ENCODE peak calls at places on chromosomes 12 and 14, in ten cellular contexts. M, L, B, C, K, G, Z, S, E and U are unnamed samples.

GRCh38 chr12:98653866-98654493 is 8.9 kb downstream of the APAF1 start:
- DNase-seq in M (peak), L (no peak), B (peak), C (no peak), K (no peak), G (no peak), Z (no peak), S (no peak), E (peak), U (no peak)

GRCh38 chr12:118189761-118190181 is 53.8 kb downstream of the PEBP1 start:
- DNase-seq in M (peak), L (no peak), B (no peak), C (peak), K (no peak), G (peak), Z (no peak), S (no peak), E (no peak), U (peak)

GRCh38 chr12:15754233-15754632 is 35.0 kb downstream of the EPS8 start:
- DNase-seq in M (peak), L (no peak), B (no peak), C (no peak), K (no peak), G (no peak), Z (no peak), S (no peak), E (no peak), U (no peak)

GRCh38 chr14:78758333-78758732 is 588.2 kb downstream of the NRXN3 start:
- DNase-seq in M (peak), L (no peak), B (no peak), C (no peak), K (no peak), G (no peak), Z (no peak), S (no peak), E (peak), U (no peak)

GRCh38 chr12:52650520-52651081 is 1.4 kb downstream of the KRT2 start:
- DNase-seq in M (peak), L (no peak), B (no peak), C (no peak), K (no peak), G (no peak), Z (peak), S (no peak), E (no peak), U (no peak)

GRCh38 chr12:96354326-96354725 is 45.9 kb downstream of the CDK17 start:
- DNase-seq in M (no peak), L (no peak), B (no peak), C (no peak), K (no peak), G (no peak), Z (no peak), S (no peak), E (no peak), U (no peak)

GRCh38 chr12:123097521-123098084 is 53.3 kb downstream of the PITPNM2 start:
- DNase-seq in M (peak), L (no peak), B (no peak), C (peak), K (peak), G (no peak), Z (no peak), S (no peak), E (no peak), U (peak)

GRCh38 chr12:122839907-122840554 is 4.8 kb downstream of the HIP1R start:
- DNase-seq in M (no peak), L (no peak), B (no peak), C (peak), K (no peak), G (no peak), Z (peak), S (no peak), E (no peak), U (no peak)

GRCh38 chr12:123914726-123915345 is 57.8 kb downstream of the CCDC92 start:
- DNase-seq in M (no peak), L (no peak), B (no peak), C (no peak), K (no peak), G (no peak), Z (no peak), S (no peak), E (no peak), U (no peak)

GRCh38 chr14:75540479-75540851 is 18.2 kb downstream of the BATF start:
- DNase-seq in M (no peak), L (no peak), B (no peak), C (no peak), K (no peak), G (no peak), Z (no peak), S (no peak), E (no peak), U (no peak)

GRCh38 chr12:132484183-132484890 is 5.6 kb upstream of the FBRSL1 start:
- DNase-seq in M (no peak), L (no peak), B (no peak), C (no peak), K (peak), G (no peak), Z (no peak), S (no peak), E (no peak), U (no peak)

GRCh38 chr12:49037947-49038237 is 19.3 kb upstream of the PRKAG1 start:
- DNase-seq in M (no peak), L (no peak), B (no peak), C (no peak), K (no peak), G (no peak), Z (no peak), S (no peak), E (no peak), U (no peak)

GRCh38 chr12:109720856-109721189 is 7.2 kb downstream of the FAM222A start:
- DNase-seq in M (no peak), L (no peak), B (no peak), C (no peak), K (no peak), G (no peak), Z (no peak), S (no peak), E (no peak), U (no peak)

GRCh38 chr12:26246483-26247164 is 51.3 kb downstream of the SSPN start:
- DNase-seq in M (no peak), L (no peak), B (no peak), C (no peak), K (no peak), G (no peak), Z (no peak), S (no peak), E (no peak), U (no peak)

GRCh38 chr14:100815478-100816285 is 10.2 kb upstream of the MEG3 start:
- DNase-seq in M (peak), L (no peak), B (no peak), C (no peak), K (no peak), G (no peak), Z (no peak), S (no peak), E (peak), U (no peak)

GRCh38 chr12:45192041-45192695 is 23.7 kb upstream of the ANO6 start:
- DNase-seq in M (peak), L (no peak), B (no peak), C (no peak), K (no peak), G (no peak), Z (no peak), S (no peak), E (peak), U (no peak)

GRCh38 chr14:75281691-75282000 is 3.0 kb downstream of the FOS start:
- DNase-seq in M (no peak), L (no peak), B (no peak), C (no peak), K (no peak), G (no peak), Z (no peak), S (no peak), E (no peak), U (no peak)

GRCh38 chr14:55328317-55328716 is 57.1 kb downstream of the FBXO34 start:
- DNase-seq in M (no peak), L (no peak), B (no peak), C (no peak), K (no peak), G (no peak), Z (no peak), S (no peak), E (no peak), U (no peak)

GRCh38 chr12:991350-992278 is 591 bp downstream of the ERC1 start:
- DNase-seq in M (no peak), L (no peak), B (no peak), C (no peak), K (no peak), G (peak), Z (peak), S (no peak), E (no peak), U (peak)

GRCh38 chr14:83556746-83557460 is 1973.0 kb upstream of the FLRT2 start:
- DNase-seq in M (peak), L (no peak), B (no peak), C (no peak), K (no peak), G (no peak), Z (no peak), S (no peak), E (peak), U (no peak)

GRCh38 chr12:80936353-80936641 is 1.4 kb downstream of the LIN7A start:
- DNase-seq in M (no peak), L (no peak), B (no peak), C (peak), K (no peak), G (no peak), Z (no peak), S (no peak), E (no peak), U (peak)

GRCh38 chr12:271165-271564 is 8.5 kb upstream of the SLC6A13 start:
- DNase-seq in M (no peak), L (no peak), B (no peak), C (no peak), K (no peak), G (no peak), Z (no peak), S (no peak), E (peak), U (no peak)

GRCh38 chr12:109796057-109796456 is 37.1 kb downstream of the TRPV4 start:
- DNase-seq in M (no peak), L (no peak), B (no peak), C (no peak), K (no peak), G (no peak), Z (no peak), S (no peak), E (no peak), U (no peak)

GRCh38 chr14:52025952-52026510 is 36.7 kb downstream of the RTRAF start:
- DNase-seq in M (peak), L (no peak), B (no peak), C (no peak), K (no peak), G (no peak), Z (no peak), S (no peak), E (no peak), U (no peak)

GRCh38 chr12:105588126-105588525 is 257.6 kb downstream of the C12orf75 start:
- DNase-seq in M (no peak), L (no peak), B (no peak), C (no peak), K (no peak), G (no peak), Z (no peak), S (no peak), E (no peak), U (no peak)

GRCh38 chr12:96044017-96044985 is 8.9 kb upstream of the LTA4H start:
- DNase-seq in M (peak), L (no peak), B (no peak), C (no peak), K (no peak), G (no peak), Z (no peak), S (no peak), E (no peak), U (no peak)

GRCh38 chr14:65361920-65362319 is 50.6 kb upstream of the FUT8 start:
- DNase-seq in M (peak), L (no peak), B (no peak), C (peak), K (peak), G (no peak), Z (no peak), S (no peak), E (peak), U (no peak)

GRCh38 chr12:114668151-114668891 is 15.7 kb downstream of the TBX3 start:
- DNase-seq in M (peak), L (no peak), B (peak), C (peak), K (peak), G (no peak), Z (peak), S (peak), E (no peak), U (peak)

GRCh38 chr12:114396153-114396868 is 9.6 kb downstream of the TBX5 start:
- DNase-seq in M (no peak), L (no peak), B (no peak), C (no peak), K (no peak), G (no peak), Z (no peak), S (no peak), E (no peak), U (no peak)

DNA sequence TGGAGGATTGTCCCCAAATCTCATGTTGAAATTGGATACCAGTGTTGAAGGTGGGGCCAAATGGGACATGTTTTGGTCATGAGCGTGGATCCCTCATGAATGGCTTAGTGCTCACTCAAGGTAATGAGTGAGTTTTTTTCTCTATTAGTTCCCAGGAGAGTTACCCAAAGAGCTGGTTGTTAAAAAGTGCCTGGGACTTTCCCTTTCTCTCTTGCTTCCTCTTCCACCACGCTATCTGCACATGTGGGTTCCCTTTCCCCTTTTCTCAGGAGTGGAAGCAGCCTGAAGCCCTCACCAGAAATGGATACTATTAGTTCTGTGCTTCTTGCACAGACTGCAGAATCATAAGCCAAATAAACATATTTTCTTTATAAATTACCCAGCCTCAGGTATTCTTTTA is 465.4 kb downstream of the FSCB start:
- DNase-seq in M (no peak), L (no peak), B (peak), C (no peak), K (no peak), G (no peak), Z (no peak), S (no peak), E (no peak), U (no peak)
- H3K4me3 ChIP-seq in M (no peak), L (no peak), B (no peak), C (no peak), K (no peak), G (no peak), Z (no peak), S (no peak), E (no peak), U (no peak)

DNA sequence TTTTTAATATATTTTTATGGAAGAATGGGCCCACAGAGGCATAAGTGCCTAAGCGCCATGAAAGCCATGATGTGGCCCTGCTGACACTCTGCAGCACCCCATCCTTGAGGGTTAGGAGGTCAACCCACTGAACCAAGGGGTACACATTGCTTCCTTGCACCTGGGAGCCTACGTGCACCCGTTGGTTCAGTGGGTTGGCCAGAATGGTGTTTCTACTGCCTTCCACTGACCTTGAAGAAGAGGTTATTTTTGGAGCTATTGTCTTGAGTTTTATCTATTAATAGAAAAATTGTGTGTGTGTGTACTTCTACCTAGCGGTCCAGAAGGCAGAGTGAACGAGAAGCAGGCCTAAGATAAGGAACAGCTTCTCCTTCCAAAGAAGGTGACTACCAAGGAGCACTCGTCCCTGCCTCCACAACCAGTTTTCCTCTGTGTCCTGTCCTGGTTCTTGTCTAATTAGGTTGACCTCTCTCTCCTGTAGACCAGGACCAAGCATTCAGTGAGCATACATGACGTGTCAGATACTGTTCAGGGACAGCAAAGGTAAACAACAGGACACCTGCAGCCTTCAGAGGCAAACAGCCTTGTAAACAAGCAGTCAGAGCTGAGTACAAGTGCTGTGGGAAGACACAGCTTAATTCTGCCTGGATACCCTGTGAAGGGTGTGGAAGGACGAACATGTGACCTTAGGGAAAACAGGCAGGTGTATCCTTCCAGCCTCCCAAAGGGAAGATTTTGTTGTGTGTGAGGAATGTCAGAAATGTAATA is 30.4 kb upstream of the PLEK2 start:
- DNase-seq in M (no peak), L (no peak), B (no peak), C (no peak), K (no peak), G (no peak), Z (no peak), S (no peak), E (no peak), U (no peak)
- H3K4me3 ChIP-seq in M (no peak), L (no peak), B (no peak), C (no peak), K (no peak), G (no peak), Z (no peak), S (no peak), E (no peak), U (no peak)

DNA sequence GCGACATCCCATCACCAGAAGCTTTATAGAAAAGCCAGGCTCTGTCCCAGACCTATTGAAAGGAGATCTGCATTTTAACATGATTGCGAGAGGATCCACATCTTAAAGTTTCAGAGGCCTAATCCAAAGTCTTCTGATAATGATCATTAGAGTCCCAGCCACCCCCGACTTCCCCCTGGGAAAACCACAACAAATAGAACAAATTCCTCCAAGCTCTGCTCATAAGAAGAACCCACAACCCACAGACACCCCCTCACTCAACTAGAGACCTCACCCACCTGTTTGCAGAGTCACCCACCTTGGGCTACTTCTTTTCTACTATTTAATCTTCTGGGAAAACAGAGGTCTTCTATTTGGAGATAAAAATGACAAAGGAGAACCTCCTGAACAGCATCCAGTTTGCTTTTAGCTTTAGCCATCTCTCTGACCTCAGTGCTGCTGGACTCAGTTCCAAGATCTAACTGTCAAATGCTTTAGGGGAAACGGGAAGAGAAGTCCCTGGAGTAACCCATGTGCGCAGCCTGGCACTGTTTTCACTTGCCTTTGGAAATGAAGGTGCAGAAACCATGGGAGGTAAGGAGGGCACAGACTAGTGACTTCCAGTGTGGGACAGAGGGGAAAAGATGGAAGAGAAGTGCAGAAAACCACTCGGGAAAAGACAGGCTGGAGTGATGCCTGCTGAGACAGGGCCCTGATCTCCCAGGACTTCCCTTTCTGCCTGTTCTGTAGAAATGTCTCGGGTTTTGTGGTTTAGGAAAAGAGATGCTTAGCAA is 124.9 kb upstream of the HIF1A start:
- DNase-seq in M (no peak), L (no peak), B (peak), C (no peak), K (no peak), G (no peak), Z (no peak), S (no peak), E (no peak), U (no peak)
- H3K4me3 ChIP-seq in M (no peak), L (no peak), B (no peak), C (no peak), K (no peak), G (no peak), Z (no peak), S (no peak), E (no peak), U (no peak)

DNA sequence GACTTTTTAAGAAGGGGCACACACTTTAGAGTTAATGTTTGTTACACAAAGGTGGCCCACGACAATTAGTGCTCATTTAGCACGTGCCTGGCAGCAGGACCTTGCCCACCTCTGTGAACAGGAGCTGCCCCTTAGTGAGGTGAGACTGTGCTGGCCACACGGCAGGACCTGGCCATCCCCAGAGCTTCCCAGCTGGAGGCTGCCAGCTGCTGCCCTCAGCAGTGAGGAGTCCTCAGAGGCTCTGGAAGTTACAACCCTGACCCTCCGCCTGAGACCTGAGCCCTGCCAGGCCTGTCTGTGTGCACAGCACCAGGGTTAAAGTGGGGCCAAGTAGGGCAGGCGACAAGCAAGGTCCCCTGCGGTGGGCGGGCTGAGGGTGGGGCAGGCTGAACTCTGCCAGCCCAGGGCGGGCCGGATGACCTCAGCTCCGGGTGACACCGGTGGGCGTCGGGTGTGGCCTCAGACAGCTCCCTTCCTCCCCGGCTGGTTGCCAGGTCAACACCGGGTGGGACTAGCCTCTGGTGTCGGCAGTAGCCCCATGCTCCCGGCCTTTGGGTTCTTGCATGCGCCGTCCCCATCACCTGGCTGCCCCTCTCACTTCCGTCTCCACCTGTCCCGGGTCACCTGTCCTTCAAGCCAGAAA is 9.2 kb upstream of the LBHD2 start:
- DNase-seq in M (no peak), L (peak), B (no peak), C (no peak), K (peak), G (no peak), Z (peak), S (peak), E (no peak), U (no peak)
- H3K4me3 ChIP-seq in M (peak), L (peak), B (no peak), C (peak), K (peak), G (no peak), Z (no peak), S (peak), E (peak), U (peak)

DNA sequence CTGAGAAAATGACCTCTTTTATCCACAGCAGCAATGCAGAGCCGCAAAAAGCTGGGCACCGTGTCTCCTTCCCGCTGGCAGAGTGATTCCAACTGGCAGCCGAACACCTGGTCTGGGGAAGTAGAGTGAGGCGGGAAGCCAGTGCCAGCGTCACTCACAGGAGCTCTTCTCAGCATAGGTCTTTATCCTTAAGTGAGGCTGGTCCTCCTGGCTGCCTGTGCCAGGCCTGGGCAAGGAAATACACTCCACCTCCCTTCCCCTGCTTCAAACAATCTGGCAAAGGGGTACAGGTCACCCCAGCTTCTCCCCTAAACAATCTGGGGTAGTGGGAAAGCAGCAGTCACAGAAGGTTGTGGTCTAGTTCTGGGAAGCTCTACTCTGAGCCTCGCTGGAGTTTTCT is 4.8 kb downstream of the ARHGAP9 start:
- DNase-seq in M (no peak), L (no peak), B (no peak), C (no peak), K (no peak), G (no peak), Z (no peak), S (no peak), E (no peak), U (no peak)
- H3K4me3 ChIP-seq in M (no peak), L (no peak), B (no peak), C (peak), K (no peak), G (no peak), Z (no peak), S (no peak), E (no peak), U (no peak)

GRCh38 chr12:128969480-128970055 is 116.3 kb downstream of the GLT1D1 start:
- DNase-seq in M (no peak), L (no peak), B (peak), C (peak), K (no peak), G (no peak), Z (no peak), S (no peak), E (no peak), U (no peak)
- H3K4me3 ChIP-seq in M (no peak), L (no peak), B (no peak), C (peak), K (no peak), G (no peak), Z (no peak), S (no peak), E (no peak), U (no peak)